ENCODE peak calls at places on chromosomes 13 and 19, in four cellular contexts. E is osteoblast, A is HCT116, C is hepatocyte. J is an unnamed sample. For H4K20me1 and H3K4me1, the result is how much of the 10 kb centered on the place peaks cover.

GRCh38 chr13:32426191-32426980 is 1.5 kb downstream of the N4BP2L1 start:
- DNase-seq in E (no peak), A (no peak), C (no peak), J (no peak)

GRCh38 chr13:78137404-78138142 is 218.9 kb upstream of the EDNRB start:
- DNase-seq in E (peak), A (peak), C (peak), J (peak)

GRCh38 chr13:66665991-66666390 is 564.1 kb downstream of the PCDH9 start:
- DNase-seq in E (peak), A (no peak), C (peak), J (peak)

GRCh38 chr13:113404723-113405471 is 41.0 kb upstream of the GRTP1 start:
- DNase-seq in E (peak), A (no peak), C (no peak), J (no peak)

GRCh38 chr19:43469160-43469480 is 3.7 kb upstream of the LYPD3 start:
- DNase-seq in E (peak), A (no peak), C (no peak), J (no peak)

GRCh38 chr19:8342684-8343482 is at the start of gene KANK3:
- DNase-seq in E (peak), A (peak), C (peak), J (peak)

GRCh38 chr13:59112375-59112774 is 1051.4 kb downstream of the DIAPH3 start:
- DNase-seq in E (peak), A (no peak), C (peak), J (peak)

GRCh38 chr13:20610006-20610405 is 43.0 kb downstream of the IFT88 start:
- DNase-seq in E (no peak), A (no peak), C (no peak), J (no peak)

GRCh38 chr13:113976711-113977684 is 3.1 kb upstream of the C13orf46 start:
- DNase-seq in E (peak), A (no peak), C (no peak), J (peak)

GRCh38 chr19:48571378-48572162 is 19.6 kb downstream of the SULT2B1 start:
- DNase-seq in E (no peak), A (no peak), C (no peak), J (no peak)

GRCh38 chr13:84358601-84359000 is 476.3 kb upstream of the SLITRK1 start:
- DNase-seq in E (no peak), A (no peak), C (no peak), J (no peak)

GRCh38 chr19:5124111-5124855 is 155.4 kb downstream of the KDM4B start:
- DNase-seq in E (no peak), A (no peak), C (no peak), J (no peak)
- H4K20me1 ChIP-seq in E (under half), A (under half), C (under half), J (under half)

GRCh38 chr13:47039106-47039505 is 142.3 kb upstream of the HTR2A start:
- DNase-seq in E (no peak), A (no peak), C (no peak), J (peak)
- H3K4me1 ChIP-seq in E (under half), A (under half), C (under half), J (under half)

GRCh38 chr19:15897738-15898276 is at the start of gene CYP4F2:
- DNase-seq in E (no peak), A (no peak), C (no peak), J (no peak)
- H3K4me3 ChIP-seq in E (no peak), A (no peak), C (no peak), J (no peak)

GRCh38 chr13:110913322-110913721 is 1.5 kb downstream of the ANKRD10 start:
- DNase-seq in E (no peak), A (no peak), C (peak), J (peak)
- H4K20me1 ChIP-seq in E (half or more), A (under half), C (half or more), J (under half)

DNA sequence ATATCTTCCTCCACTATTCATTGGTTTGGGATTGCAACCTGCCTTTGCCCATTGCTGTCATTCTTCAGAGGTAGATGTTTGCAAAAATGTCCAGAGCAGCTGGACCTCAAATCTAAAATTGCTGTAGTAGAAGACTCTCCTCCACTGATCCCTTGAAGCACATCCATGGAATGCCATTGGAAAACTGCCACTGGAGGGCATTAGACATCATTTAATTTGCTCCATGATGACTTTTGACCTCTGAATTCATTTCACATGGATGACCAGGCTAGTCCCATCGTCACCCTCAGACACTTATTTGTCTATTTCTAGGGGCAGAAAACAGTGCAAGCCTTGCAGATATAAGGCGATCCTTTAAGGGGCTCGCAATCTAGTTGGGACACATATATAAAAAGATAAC is 33.9 kb upstream of the FLT1 start:
- DNase-seq in E (no peak), A (no peak), C (no peak), J (peak)
- H3K4me1 ChIP-seq in E (under half), A (under half), C (under half), J (under half)

GRCh38 chr19:16417660-16418596 is 53.8 kb downstream of the EPS15L1 start:
- DNase-seq in E (peak), A (peak), C (peak), J (peak)
- H3K4me3 ChIP-seq in E (no peak), A (no peak), C (no peak), J (no peak)

GRCh38 chr19:34193439-34193838 is 21.1 kb downstream of the LSM14A start:
- DNase-seq in E (no peak), A (no peak), C (no peak), J (no peak)

GRCh38 chr19:34191355-34191962 is 19.2 kb downstream of the LSM14A start:
- DNase-seq in E (no peak), A (no peak), C (no peak), J (no peak)

GRCh38 chr19:34189199-34189916 is 17.1 kb downstream of the LSM14A start:
- DNase-seq in E (no peak), A (no peak), C (no peak), J (no peak)

GRCh38 chr19:34189917-34190425 is 17.7 kb downstream of the LSM14A start:
- DNase-seq in E (no peak), A (no peak), C (no peak), J (no peak)

DNA sequence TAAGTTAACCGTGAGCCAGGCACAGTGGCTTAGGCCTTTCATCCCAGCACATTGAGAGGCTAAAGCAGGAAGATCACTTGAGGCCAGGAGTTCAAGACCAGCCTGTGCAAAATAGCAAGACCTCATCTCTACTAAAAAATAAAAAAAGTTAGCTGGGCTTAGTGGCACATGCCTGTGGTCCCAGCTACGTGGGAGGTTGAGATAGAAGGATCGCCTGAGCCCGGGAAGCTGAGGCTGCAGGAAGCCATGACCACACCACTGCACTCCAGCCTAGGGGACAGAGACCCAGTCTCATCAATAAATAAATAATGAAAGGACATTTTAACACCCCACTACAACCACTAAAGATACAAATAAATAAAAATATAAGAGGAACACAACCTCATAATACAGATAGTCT is 21.6 kb downstream of the LSM14A start:
- DNase-seq in E (no peak), A (no peak), C (no peak), J (no peak)
- H4K20me1 ChIP-seq in E (half or more), A (under half), C (half or more), J (under half)